ENCODE peak calls at places on chromosomes 6 and 20, in seven cellular contexts. L, E, W, T, J, B and G are unnamed samples.

GRCh38 chr6:34439442-34439841 is 13.6 kb upstream of the RPS10 start:
- DNase-seq in T (no peak), W (no peak), L (no peak), J (no peak), E (no peak), B (no peak), G (no peak)

GRCh38 chr20:49669601-49670189 is 44.0 kb downstream of the B4GALT5 start:
- DNase-seq in T (no peak), J (no peak), L (no peak), B (no peak), W (no peak), E (no peak), G (no peak)

GRCh38 chr6:12769556-12770255 is 53.1 kb downstream of the PHACTR1 start:
- DNase-seq in J (no peak), B (no peak), E (no peak), W (no peak), L (no peak), T (no peak), G (no peak)

GRCh38 chr6:107658920-107659879 is 164.9 kb downstream of the SCML4 start:
- DNase-seq in W (peak), E (no peak), B (no peak), J (no peak), L (no peak), T (no peak), G (peak)

GRCh38 chr20:34943808-34944568 is 11.6 kb downstream of the GSS start:
- DNase-seq in E (no peak), J (no peak), L (no peak), B (no peak), W (no peak), T (no peak), G (no peak)

GRCh38 chr6:140541288-140541687 is 1166.8 kb upstream of the CITED2 start:
- DNase-seq in L (no peak), W (no peak), J (no peak), T (no peak), B (no peak), E (no peak), G (no peak)

GRCh38 chr6:33297956-33298772 is 578 bp downstream of the RGL2 start:
- DNase-seq in B (peak), T (peak), L (peak), E (peak), J (peak), W (peak), G (peak)

GRCh38 chr20:7010584-7010983 is 243.1 kb downstream of the BMP2 start:
- DNase-seq in L (no peak), T (no peak), E (no peak), J (no peak), W (no peak), B (no peak), G (peak)

GRCh38 chr6:37459981-37460800 is 27.2 kb downstream of the CMTR1 start:
- DNase-seq in J (no peak), T (no peak), W (no peak), E (no peak), B (no peak), L (no peak), G (no peak)

GRCh38 chr20:46012926-46013825 is 4.5 kb downstream of the MMP9 start:
- DNase-seq in T (no peak), J (no peak), B (no peak), E (no peak), L (no peak), W (no peak), G (no peak)

GRCh38 chr6:30490031-30490876 is 945 bp downstream of the HLA-E start:
- DNase-seq in J (peak), B (peak), L (peak), W (no peak), T (peak), E (peak), G (peak)

GRCh38 chr6:161453558-161453957 is 179.7 kb upstream of the AGPAT4 start:
- DNase-seq in L (no peak), J (no peak), T (no peak), W (no peak), E (no peak), B (no peak), G (no peak)

GRCh38 chr6:111260570-111261298 is 173.4 kb downstream of the SLC16A10 start:
- DNase-seq in T (no peak), W (no peak), L (no peak), E (no peak), B (no peak), J (no peak), G (no peak)

GRCh38 chr6:118316796-118317384 is 231.2 kb upstream of the PLN start:
- DNase-seq in W (no peak), J (no peak), E (no peak), L (no peak), B (no peak), T (no peak), G (no peak)

GRCh38 chr6:74458536-74458935 is 747.3 kb downstream of the COL12A1 start:
- DNase-seq in W (no peak), J (no peak), B (no peak), T (no peak), L (no peak), E (no peak), G (no peak)

GRCh38 chr6:138219901-138220300 is 1.6 kb upstream of the PBOV1 start:
- DNase-seq in J (no peak), B (no peak), T (no peak), E (no peak), W (no peak), L (no peak), G (no peak)

GRCh38 chr20:54510546-54511129 is 35.2 kb downstream of the DOK5 start:
- DNase-seq in E (no peak), J (no peak), B (no peak), W (no peak), L (no peak), T (no peak), G (no peak)

GRCh38 chr6:158292016-158292415 is 20.2 kb upstream of the TULP4 start:
- DNase-seq in T (no peak), J (no peak), W (no peak), L (no peak), E (no peak), B (no peak), G (no peak)

GRCh38 chr6:31734703-31735500 is 1.4 kb downstream of the CLIC1 start:
- DNase-seq in W (peak), E (peak), J (peak), L (peak), T (no peak), B (peak), G (peak)

GRCh38 chr20:38123021-38123587 is 42.0 kb downstream of the TGM2 start:
- DNase-seq in B (peak), J (no peak), W (peak), T (peak), L (peak), E (peak), G (peak)

GRCh38 chr20:51340451-51340840 is 202.1 kb downstream of the NFATC2 start:
- DNase-seq in T (no peak), J (no peak), B (no peak), W (no peak), E (no peak), L (no peak), G (no peak)

GRCh38 chr6:132669690-132670291 is 10.8 kb upstream of the TAAR1 start:
- DNase-seq in B (no peak), W (peak), T (no peak), E (no peak), L (peak), J (no peak), G (no peak)

GRCh38 chr6:16336056-16336810 is 97.8 kb downstream of the GMPR start:
- DNase-seq in J (no peak), B (no peak), T (no peak), E (no peak), W (no peak), L (no peak), G (no peak)

GRCh38 chr20:17491488-17491887 is 39.7 kb downstream of the BFSP1 start:
- DNase-seq in B (no peak), W (no peak), T (peak), L (no peak), J (no peak), E (no peak), G (peak)

GRCh38 chr6:27494987-27495385 is 22.1 kb upstream of the ZNF184 start:
- DNase-seq in W (no peak), T (no peak), E (no peak), J (no peak), B (no peak), L (no peak), G (no peak)

GRCh38 chr6:46323312-46323965 is 152.7 kb upstream of the ENPP5 start:
- DNase-seq in J (no peak), L (no peak), E (no peak), W (no peak), B (no peak), T (no peak), G (no peak)

GRCh38 chr6:46327769-46328168 is 157.0 kb upstream of the ENPP5 start:
- DNase-seq in J (peak), B (no peak), T (no peak), E (no peak), W (no peak), L (no peak), G (no peak)

GRCh38 chr6:46324706-46325105 is 153.9 kb upstream of the ENPP5 start:
- DNase-seq in T (no peak), L (no peak), E (no peak), B (no peak), J (no peak), W (no peak), G (no peak)

GRCh38 chr6:46323966-46324622 is 153.3 kb upstream of the ENPP5 start:
- DNase-seq in L (no peak), T (no peak), J (no peak), E (no peak), B (no peak), W (no peak), G (no peak)

DNA sequence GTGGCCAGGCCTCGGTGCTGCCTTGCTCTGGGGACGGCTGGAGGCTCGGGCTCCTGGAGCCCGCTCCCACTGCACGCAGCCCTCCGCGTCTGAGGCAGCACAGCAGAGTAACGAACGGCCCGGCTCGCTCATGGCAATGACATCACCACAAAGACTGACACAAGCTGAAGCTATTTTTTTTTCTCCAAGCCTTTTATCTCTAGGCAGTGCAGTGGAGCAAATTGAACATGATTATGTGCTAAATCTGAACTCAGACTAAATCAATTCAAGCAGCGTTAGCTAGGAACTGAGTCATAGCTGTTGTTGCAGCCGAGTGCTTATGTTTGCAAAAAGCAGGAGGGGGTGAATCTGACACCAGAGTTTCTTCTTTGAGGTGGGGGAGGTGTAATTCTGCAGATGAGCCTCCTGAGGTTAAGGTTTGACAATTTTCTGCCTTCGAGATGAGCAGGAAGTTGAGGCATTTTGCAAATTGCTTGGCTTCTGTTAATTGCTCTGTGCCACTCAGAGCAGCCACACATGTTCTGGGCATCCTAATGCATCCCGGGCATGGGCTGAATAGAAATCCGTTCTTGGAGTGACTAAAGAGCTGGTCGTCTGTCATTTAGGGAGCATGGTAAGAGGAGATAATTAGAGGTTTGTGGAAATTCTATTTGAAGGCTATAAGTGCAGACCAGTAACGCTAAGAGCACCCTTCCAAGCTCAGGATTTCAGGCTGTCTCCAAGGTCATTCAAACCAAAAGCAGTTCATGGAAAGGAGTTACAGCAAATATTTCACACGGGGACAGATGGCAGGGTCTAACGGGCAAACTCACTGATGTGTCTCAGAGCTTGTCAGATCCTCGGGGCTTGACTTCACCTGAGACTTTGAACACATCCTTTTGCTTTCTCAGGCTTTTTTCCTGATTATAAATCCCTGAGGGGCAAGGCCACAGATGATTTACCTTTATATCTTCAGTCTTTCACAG is 155.1 kb upstream of the ENPP5 start:
- DNase-seq in J (no peak), L (no peak), W (no peak), T (peak), E (no peak), B (no peak), G (no peak)
- H3K4me3 ChIP-seq in J (no peak), L (no peak), W (no peak), T (no peak), E (no peak), B (no peak), G (no peak)

GRCh38 chr6:110179406-110180227 is at the start of gene WASF1:
- DNase-seq in L (peak), W (peak), B (peak), T (peak), J (peak), E (peak), G (peak)
- TF ChIP-seq EP300 in L (no peak), W (no peak), B (no peak), T (no peak), J (no peak), E (no peak), G (no peak)

GRCh38 chr6:127592964-127593363 is 16.0 kb downstream of the C6orf58 start:
- DNase-seq in J (no peak), L (no peak), W (no peak), E (no peak), B (no peak), T (no peak), G (no peak)
- H3K4me3 ChIP-seq in J (no peak), L (peak), W (no peak), E (no peak), B (no peak), T (no peak), G (no peak)

GRCh38 chr20:11705512-11705911 is 212.2 kb upstream of the BTBD3 start:
- DNase-seq in W (no peak), B (no peak), L (no peak), E (no peak), J (no peak), T (no peak), G (no peak)

GRCh38 chr20:11716945-11717248 is 200.8 kb upstream of the BTBD3 start:
- DNase-seq in W (no peak), E (no peak), L (no peak), T (no peak), B (no peak), J (no peak), G (no peak)

GRCh38 chr20:11716239-11716944 is 201.3 kb upstream of the BTBD3 start:
- DNase-seq in W (peak), L (peak), E (no peak), J (no peak), B (no peak), T (no peak), G (no peak)

GRCh38 chr20:11712611-11713160 is 205.0 kb upstream of the BTBD3 start:
- DNase-seq in E (no peak), L (no peak), T (no peak), J (no peak), B (no peak), W (no peak), G (no peak)

DNA sequence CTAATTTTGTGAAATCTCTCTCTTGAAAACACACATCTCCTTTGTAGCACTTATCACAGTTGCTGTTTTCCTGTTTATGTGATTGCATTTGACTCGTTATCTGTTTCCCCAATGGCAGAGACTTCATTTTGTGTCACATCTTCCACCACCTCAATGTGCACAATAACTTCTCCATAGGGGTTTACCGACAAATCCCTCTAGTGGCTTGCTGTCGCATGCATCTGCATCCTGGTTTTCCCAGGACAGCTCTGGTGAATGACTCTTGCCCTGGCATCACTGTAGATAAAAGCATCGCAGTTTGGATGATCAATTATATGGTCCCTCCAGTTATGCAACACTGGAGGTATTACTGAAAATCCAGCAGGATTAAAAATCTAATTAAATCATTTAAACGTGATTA is 206.5 kb upstream of the BTBD3 start:
- DNase-seq in E (no peak), J (no peak), T (no peak), L (no peak), W (no peak), B (no peak), G (no peak)
- TF ChIP-seq EP300 in E (no peak), J (no peak), T (no peak), L (no peak), W (no peak), B (no peak), G (no peak)

GRCh38 chr6:43077981-43078411 is 1.9 kb downstream of the PTK7 start:
- DNase-seq in B (no peak), T (no peak), E (no peak), L (no peak), J (no peak), W (no peak), G (no peak)
- H3K4me3 ChIP-seq in B (peak), T (peak), E (peak), L (no peak), J (no peak), W (peak), G (no peak)

GRCh38 chr6:3183071-3183470 is 25.7 kb upstream of the TUBB2A start:
- DNase-seq in E (no peak), T (no peak), W (no peak), B (no peak), L (no peak), J (no peak), G (no peak)
- TF ChIP-seq EP300 in E (no peak), T (no peak), W (no peak), B (no peak), L (no peak), J (no peak), G (no peak)

GRCh38 chr20:59051666-59052065 is 9.1 kb upstream of the PRELID3B start:
- DNase-seq in B (no peak), L (no peak), E (no peak), W (no peak), J (no peak), T (no peak), G (no peak)

GRCh38 chr20:59047938-59048680 is 5.5 kb upstream of the PRELID3B start:
- DNase-seq in J (peak), B (no peak), W (peak), L (peak), E (no peak), T (no peak), G (peak)

GRCh38 chr20:59048681-59049030 is 6.1 kb upstream of the PRELID3B start:
- DNase-seq in B (no peak), E (no peak), T (no peak), L (no peak), W (no peak), J (no peak), G (no peak)

GRCh38 chr20:59046862-59047261 is 4.3 kb upstream of the PRELID3B start:
- DNase-seq in B (no peak), E (no peak), J (no peak), T (no peak), W (no peak), L (no peak), G (no peak)

GRCh38 chr20:59050437-59050836 is 7.9 kb upstream of the PRELID3B start:
- DNase-seq in E (no peak), T (no peak), W (no peak), B (no peak), L (no peak), J (no peak), G (no peak)
- H3K4me3 ChIP-seq in E (no peak), T (no peak), W (no peak), B (no peak), L (no peak), J (no peak), G (no peak)

GRCh38 chr6:163668061-163668426 is 253.5 kb downstream of the QKI start:
- DNase-seq in W (no peak), E (no peak), T (no peak), B (no peak), J (no peak), L (no peak), G (no peak)

GRCh38 chr6:163670283-163670682 is 255.8 kb downstream of the QKI start:
- DNase-seq in T (no peak), L (no peak), J (no peak), E (no peak), B (no peak), W (no peak), G (no peak)

GRCh38 chr6:163665464-163665863 is 250.9 kb downstream of the QKI start:
- DNase-seq in T (no peak), L (no peak), W (no peak), J (no peak), E (no peak), B (no peak), G (no peak)

GRCh38 chr6:163671355-163671754 is 256.8 kb downstream of the QKI start:
- DNase-seq in T (no peak), W (no peak), L (no peak), E (no peak), B (no peak), J (no peak), G (no peak)

GRCh38 chr6:163667372-163668060 is 253.0 kb downstream of the QKI start:
- DNase-seq in J (peak), E (no peak), B (no peak), T (no peak), W (no peak), L (no peak), G (peak)
- TF ChIP-seq EP300 in J (no peak), E (no peak), B (no peak), T (no peak), W (no peak), L (no peak), G (no peak)

DNA sequence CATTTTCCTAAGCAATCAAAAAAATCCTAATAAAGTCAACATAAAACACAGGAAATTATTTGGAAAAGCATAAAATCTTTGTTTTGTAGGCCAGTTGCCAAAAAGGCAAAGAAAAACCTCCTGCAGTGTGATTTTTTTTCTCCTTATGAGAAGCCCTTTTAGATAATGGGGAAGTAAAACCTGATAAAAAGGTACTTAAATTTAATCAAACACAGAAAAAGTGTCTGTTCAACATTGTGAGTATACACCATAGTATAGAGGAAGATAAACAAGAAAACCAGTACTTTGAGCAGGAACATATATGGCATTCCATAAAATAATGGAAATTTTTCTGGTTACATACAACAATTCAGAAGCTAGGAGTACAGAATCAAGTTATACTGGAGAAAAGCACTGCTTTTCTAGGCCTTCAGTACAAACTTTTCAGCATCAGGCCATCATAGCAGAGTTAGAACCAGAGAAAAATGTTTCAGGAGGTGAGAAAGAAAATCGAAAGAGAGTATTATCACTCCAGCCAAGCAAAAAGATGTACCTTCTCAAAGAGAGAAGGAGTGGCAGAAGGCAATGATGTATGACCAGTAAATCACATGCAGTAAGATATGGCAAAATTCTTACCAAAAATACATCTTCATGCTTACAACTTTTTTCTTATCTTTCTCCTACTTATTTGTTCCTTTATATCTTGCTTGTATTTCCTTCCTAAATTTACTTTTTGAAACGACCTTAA is 494.9 kb downstream of the KIF16B start:
- DNase-seq in E (no peak), W (no peak), B (no peak), T (no peak), J (no peak), L (no peak), G (no peak)
- H3K4me3 ChIP-seq in E (no peak), W (no peak), B (no peak), T (no peak), J (no peak), L (no peak), G (no peak)